ENCODE peak calls at places on chromosomes 7 and 10, in six cellular contexts. One of them, this sample, is unnamed.

GRCh38 chr10:14667270-14667669 is 107.4 kb downstream of the FAM107B start:
- DNase-seq in A549: no peak
- DNase-seq in HepG2: no peak
- DNase-seq in K562: no peak
- DNase-seq in GM12878: no peak
- DNase-seq in endothelial cell of umbilical vein: no peak
- DNase-seq in this sample: no peak

GRCh38 chr10:33099748-33100147 is 141.7 kb upstream of the ITGB1 start:
- DNase-seq in endothelial cell of umbilical vein: no peak
- DNase-seq in A549: no peak
- DNase-seq in GM12878: no peak
- DNase-seq in K562: no peak
- DNase-seq in HepG2: no peak
- DNase-seq in this sample: no peak

GRCh38 chr10:26627320-26627719 is 70.2 kb upstream of the PDSS1 start:
- DNase-seq in HepG2: peak; percentile 3
- DNase-seq in A549: peak; percentile 16
- DNase-seq in endothelial cell of umbilical vein: no peak
- DNase-seq in GM12878: no peak
- DNase-seq in K562: peak; percentile 16
- DNase-seq in this sample: no peak

GRCh38 chr7:21771906-21772610 is 173.6 kb downstream of the CDCA7L start:
- DNase-seq in HepG2: no peak
- DNase-seq in endothelial cell of umbilical vein: peak; percentile 20
- DNase-seq in A549: no peak
- DNase-seq in K562: peak; percentile 53
- DNase-seq in GM12878: no peak
- DNase-seq in this sample: no peak

GRCh38 chr7:128165927-128166420 is 75.1 kb upstream of the LEP start:
- DNase-seq in K562: no peak
- DNase-seq in GM12878: no peak
- DNase-seq in A549: no peak
- DNase-seq in HepG2: no peak
- DNase-seq in endothelial cell of umbilical vein: no peak
- DNase-seq in this sample: no peak

GRCh38 chr10:123929791-123930190 is 38.2 kb upstream of the CPXM2 start:
- DNase-seq in GM12878: no peak
- DNase-seq in K562: no peak
- DNase-seq in A549: no peak
- DNase-seq in HepG2: no peak
- DNase-seq in endothelial cell of umbilical vein: no peak
- DNase-seq in this sample: no peak

GRCh38 chr7:100247152-100247757 is 27.5 kb downstream of the PVRIG start:
- DNase-seq in GM12878: no peak
- DNase-seq in endothelial cell of umbilical vein: peak; percentile 3
- DNase-seq in A549: peak; percentile 97
- DNase-seq in K562: peak; percentile 77
- DNase-seq in HepG2: peak; percentile 90
- DNase-seq in this sample: peak; percentile 44

GRCh38 chr7:38801786-38802185 is 107.2 kb downstream of the VPS41 start:
- DNase-seq in GM12878: no peak
- DNase-seq in endothelial cell of umbilical vein: no peak
- DNase-seq in HepG2: no peak
- DNase-seq in K562: no peak
- DNase-seq in A549: no peak
- DNase-seq in this sample: no peak

DNA sequence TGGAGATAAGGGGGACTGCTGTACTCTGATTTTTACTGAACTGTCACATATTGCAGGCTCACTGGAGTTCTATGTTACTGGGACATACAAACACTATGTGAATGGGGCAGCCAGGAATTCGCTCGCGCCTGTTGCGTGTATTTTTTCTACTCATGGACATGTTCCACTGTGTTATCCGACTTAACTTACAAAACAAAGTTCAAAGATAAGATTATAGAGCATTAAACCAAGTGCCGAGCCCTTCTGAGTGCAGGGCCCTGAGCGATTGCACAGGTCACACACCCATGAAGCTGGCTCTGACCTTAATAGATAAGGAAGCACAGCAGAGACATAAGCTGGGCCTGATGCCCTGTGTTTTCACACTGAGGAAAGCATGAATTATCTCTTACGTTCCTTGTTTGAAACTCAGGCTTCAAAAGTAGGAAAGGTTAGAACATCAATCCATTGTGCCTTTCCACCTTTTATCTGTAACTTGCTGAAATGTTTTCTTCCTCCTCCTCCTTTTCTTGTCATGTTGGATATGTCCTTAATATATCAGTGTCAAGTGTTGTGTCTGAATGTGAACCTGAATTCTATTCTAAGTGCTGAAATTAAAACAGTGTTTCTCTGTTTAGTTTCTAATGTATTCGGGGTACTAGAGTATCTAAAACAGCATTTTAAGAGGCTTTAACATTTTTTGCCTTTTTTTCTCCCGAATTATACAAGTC is 273.8 kb downstream of the AUTS2 start:
- DNase-seq in K562: peak; percentile 46
- DNase-seq in A549: no peak
- DNase-seq in endothelial cell of umbilical vein: no peak
- DNase-seq in GM12878: no peak
- DNase-seq in HepG2: no peak
- DNase-seq in this sample: no peak
- TF ChIP-seq MYC in K562: no peak
- TF ChIP-seq MYC in A549: no peak
- TF ChIP-seq MYC in endothelial cell of umbilical vein: no peak
- TF ChIP-seq MYC in GM12878: no peak
- TF ChIP-seq MYC in HepG2: no peak
- TF ChIP-seq MYC in this sample: no peak

GRCh38 chr10:72276421-72277339 is 3.0 kb downstream of the DDIT4 start:
- DNase-seq in K562: peak; percentile 75
- DNase-seq in endothelial cell of umbilical vein: no peak
- DNase-seq in HepG2: peak; percentile 77
- DNase-seq in GM12878: no peak
- DNase-seq in A549: peak; percentile 89
- DNase-seq in this sample: peak; percentile 14
- TF ChIP-seq POLR2A in K562: peak; percentile 79
- TF ChIP-seq POLR2A in endothelial cell of umbilical vein: peak; percentile 90
- TF ChIP-seq POLR2A in HepG2: peak; percentile 30
- TF ChIP-seq POLR2A in GM12878: peak; percentile 65
- TF ChIP-seq POLR2A in A549: peak; percentile 86
- TF ChIP-seq POLR2A in this sample: no peak

GRCh38 chr10:116729243-116729642 is 13.1 kb downstream of the HSPA12A start:
- DNase-seq in GM12878: no peak
- DNase-seq in K562: no peak
- DNase-seq in endothelial cell of umbilical vein: no peak
- DNase-seq in A549: no peak
- DNase-seq in HepG2: no peak
- DNase-seq in this sample: no peak

GRCh38 chr10:116728526-116729096 is 13.8 kb downstream of the HSPA12A start:
- DNase-seq in HepG2: no peak
- DNase-seq in K562: no peak
- DNase-seq in GM12878: no peak
- DNase-seq in endothelial cell of umbilical vein: no peak
- DNase-seq in A549: no peak
- DNase-seq in this sample: no peak

GRCh38 chr10:116733566-116733965 is 8.8 kb downstream of the HSPA12A start:
- DNase-seq in K562: no peak
- DNase-seq in endothelial cell of umbilical vein: no peak
- DNase-seq in HepG2: no peak
- DNase-seq in GM12878: no peak
- DNase-seq in A549: no peak
- DNase-seq in this sample: no peak

GRCh38 chr10:116730464-116731260 is 11.7 kb downstream of the HSPA12A start:
- DNase-seq in K562: no peak
- DNase-seq in HepG2: no peak
- DNase-seq in GM12878: no peak
- DNase-seq in A549: no peak
- DNase-seq in endothelial cell of umbilical vein: no peak
- DNase-seq in this sample: no peak

DNA sequence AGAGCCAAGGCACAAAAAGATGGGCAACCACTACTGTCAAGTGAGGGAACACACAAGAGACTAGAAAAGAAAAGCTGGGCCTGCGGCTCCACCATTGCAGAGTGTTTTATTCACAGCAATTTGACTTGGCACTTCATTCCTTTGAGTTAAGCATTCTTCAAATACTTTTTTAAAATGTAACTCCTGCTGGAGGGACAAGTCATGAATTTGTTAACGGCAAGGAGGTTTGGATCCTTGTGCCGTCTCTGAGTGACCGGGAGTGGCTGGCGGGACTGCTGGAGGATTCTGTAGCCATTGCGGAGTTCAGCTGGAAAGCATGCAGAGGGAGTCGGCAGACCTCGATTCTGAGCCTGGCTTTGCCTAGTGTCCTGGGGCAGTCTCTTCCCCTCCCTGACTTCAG is 9.8 kb downstream of the HSPA12A start:
- DNase-seq in A549: no peak
- DNase-seq in GM12878: no peak
- DNase-seq in K562: no peak
- DNase-seq in endothelial cell of umbilical vein: no peak
- DNase-seq in HepG2: no peak
- DNase-seq in this sample: no peak
- TF ChIP-seq MYC in A549: no peak
- TF ChIP-seq MYC in GM12878: no peak
- TF ChIP-seq MYC in K562: no peak
- TF ChIP-seq MYC in endothelial cell of umbilical vein: no peak
- TF ChIP-seq MYC in HepG2: no peak
- TF ChIP-seq MYC in this sample: no peak

GRCh38 chr10:102502029-102502336 is 529 bp downstream of the ACTR1A start:
- DNase-seq in GM12878: peak; percentile 94
- DNase-seq in endothelial cell of umbilical vein: peak; percentile 99
- DNase-seq in HepG2: peak; percentile 97
- DNase-seq in A549: peak; percentile 99
- DNase-seq in K562: peak; percentile 97
- DNase-seq in this sample: peak; percentile 99

GRCh38 chr10:102504179-102504975 is 605 bp downstream of the SUFU start:
- DNase-seq in A549: no peak
- DNase-seq in K562: peak; percentile 37
- DNase-seq in endothelial cell of umbilical vein: peak; percentile 49
- DNase-seq in HepG2: no peak
- DNase-seq in GM12878: no peak
- DNase-seq in this sample: peak; percentile 72

GRCh38 chr10:102501201-102502028 is 1.1 kb downstream of the ACTR1A start:
- DNase-seq in K562: no peak
- DNase-seq in HepG2: peak; percentile 20
- DNase-seq in endothelial cell of umbilical vein: no peak
- DNase-seq in A549: no peak
- DNase-seq in GM12878: no peak
- DNase-seq in this sample: no peak

GRCh38 chr10:102503264-102504178 is at the start of gene SUFU:
- DNase-seq in GM12878: peak; percentile 93
- DNase-seq in HepG2: peak; percentile 98
- DNase-seq in A549: peak; percentile 99
- DNase-seq in K562: peak; percentile 98
- DNase-seq in endothelial cell of umbilical vein: peak; percentile 99
- DNase-seq in this sample: peak; percentile 100

GRCh38 chr10:102502337-102503151 is at the start of gene ACTR1A:
- DNase-seq in A549: peak; percentile 100
- DNase-seq in endothelial cell of umbilical vein: peak; percentile 100
- DNase-seq in GM12878: peak; percentile 97
- DNase-seq in HepG2: peak; percentile 100
- DNase-seq in K562: peak; percentile 94
- DNase-seq in this sample: peak; percentile 99
- TF ChIP-seq POLR2A in A549: peak; percentile 26
- TF ChIP-seq POLR2A in endothelial cell of umbilical vein: no peak
- TF ChIP-seq POLR2A in GM12878: peak; percentile 67
- TF ChIP-seq POLR2A in HepG2: peak; percentile 50
- TF ChIP-seq POLR2A in K562: peak; percentile 76
- TF ChIP-seq POLR2A in this sample: peak; percentile 70

GRCh38 chr7:106037489-106038176 is 74.5 kb downstream of the SYPL1 start:
- DNase-seq in HepG2: no peak
- DNase-seq in K562: no peak
- DNase-seq in A549: no peak
- DNase-seq in endothelial cell of umbilical vein: no peak
- DNase-seq in GM12878: no peak
- DNase-seq in this sample: no peak
- TF ChIP-seq MYC in HepG2: no peak
- TF ChIP-seq MYC in K562: no peak
- TF ChIP-seq MYC in A549: no peak
- TF ChIP-seq MYC in endothelial cell of umbilical vein: no peak
- TF ChIP-seq MYC in GM12878: no peak
- TF ChIP-seq MYC in this sample: no peak

GRCh38 chr10:119178371-119179119 is at the start of gene PRDX3:
- DNase-seq in K562: peak; percentile 92
- DNase-seq in GM12878: peak; percentile 72
- DNase-seq in HepG2: peak; percentile 85
- DNase-seq in A549: peak; percentile 92
- DNase-seq in endothelial cell of umbilical vein: peak; percentile 94
- DNase-seq in this sample: peak; percentile 96
- TF ChIP-seq POLR2A in K562: peak; percentile 96
- TF ChIP-seq POLR2A in GM12878: peak; percentile 99
- TF ChIP-seq POLR2A in HepG2: peak; percentile 89
- TF ChIP-seq POLR2A in A549: peak; percentile 92
- TF ChIP-seq POLR2A in endothelial cell of umbilical vein: peak; percentile 99
- TF ChIP-seq POLR2A in this sample: peak; percentile 98

GRCh38 chr7:73446716-73447115 is 13.1 kb downstream of the FZD9 start:
- DNase-seq in K562: no peak
- DNase-seq in HepG2: no peak
- DNase-seq in endothelial cell of umbilical vein: no peak
- DNase-seq in A549: no peak
- DNase-seq in GM12878: no peak
- DNase-seq in this sample: no peak

GRCh38 chr7:73439305-73439704 is 5.7 kb downstream of the FZD9 start:
- DNase-seq in endothelial cell of umbilical vein: no peak
- DNase-seq in GM12878: no peak
- DNase-seq in K562: no peak
- DNase-seq in HepG2: no peak
- DNase-seq in A549: no peak
- DNase-seq in this sample: no peak

GRCh38 chr7:73443543-73444255 is 10.1 kb downstream of the FZD9 start:
- DNase-seq in HepG2: no peak
- DNase-seq in K562: no peak
- DNase-seq in GM12878: no peak
- DNase-seq in A549: no peak
- DNase-seq in endothelial cell of umbilical vein: no peak
- DNase-seq in this sample: no peak

GRCh38 chr7:73442222-73442902 is 8.8 kb downstream of the FZD9 start:
- DNase-seq in GM12878: no peak
- DNase-seq in endothelial cell of umbilical vein: no peak
- DNase-seq in K562: no peak
- DNase-seq in A549: no peak
- DNase-seq in HepG2: no peak
- DNase-seq in this sample: no peak

GRCh38 chr7:73442903-73443542 is 9.4 kb downstream of the FZD9 start:
- DNase-seq in GM12878: no peak
- DNase-seq in K562: no peak
- DNase-seq in HepG2: no peak
- DNase-seq in endothelial cell of umbilical vein: no peak
- DNase-seq in A549: no peak
- DNase-seq in this sample: no peak
- TF ChIP-seq MYC in GM12878: no peak
- TF ChIP-seq MYC in K562: no peak
- TF ChIP-seq MYC in HepG2: no peak
- TF ChIP-seq MYC in endothelial cell of umbilical vein: no peak
- TF ChIP-seq MYC in A549: no peak
- TF ChIP-seq MYC in this sample: no peak

This sample was measured in NB4.